ENCODE peak calls at places on chromosomes 16 and 17, in four cellular contexts. C is NCI-H82, F is NCI-H1436, Y is fibroblast of pulmonary artery. W is an unnamed sample.

GRCh38 chr16:14486520-14487303 is 143.3 kb downstream of the PARN start:
- DNase-seq in C (peak), F (peak), Y (peak), W (peak)

GRCh38 chr17:65776890-65777289 is 215.4 kb upstream of the AXIN2 start:
- DNase-seq in C (no peak), F (no peak), Y (no peak), W (no peak)

GRCh38 chr16:24102120-24102740 is 153.9 kb upstream of the CACNG3 start:
- DNase-seq in C (no peak), F (no peak), Y (no peak), W (no peak)

GRCh38 chr16:56744996-56745640 is 15.2 kb downstream of the NUP93 start:
- DNase-seq in C (no peak), F (no peak), Y (no peak), W (no peak)

GRCh38 chr16:59113009-59113408 is 378.9 kb upstream of the GOT2 start:
- DNase-seq in C (no peak), F (no peak), Y (no peak), W (no peak)

GRCh38 chr17:82648165-82648668 is at the start of gene WDR45B:
- DNase-seq in C (peak), F (peak), Y (peak), W (peak)

GRCh38 chr16:81730090-81731051 is 48.7 kb upstream of the PLCG2 start:
- DNase-seq in C (peak), F (peak), Y (peak), W (peak)

GRCh38 chr16:84795338-84796053 is 24.3 kb upstream of the CRISPLD2 start:
- DNase-seq in C (no peak), F (no peak), Y (peak), W (peak)

GRCh38 chr17:45895969-45896793 is 1.8 kb downstream of the MAPT start:
- DNase-seq in C (peak), F (peak), Y (no peak), W (no peak)

GRCh38 chr16:12796498-12796897 is 7.2 kb downstream of the CPPED1 start:
- DNase-seq in C (no peak), F (no peak), Y (no peak), W (no peak)

GRCh38 chr17:70558821-70559220 is 389.5 kb downstream of the KCNJ2 start:
- DNase-seq in C (peak), F (no peak), Y (no peak), W (no peak)

GRCh38 chr17:74532115-74532514 is 840 bp upstream of the CD300LB start:
- DNase-seq in C (peak), F (no peak), Y (no peak), W (peak)

GRCh38 chr17:43701318-43701743 is 39.6 kb upstream of the MEOX1 start:
- DNase-seq in C (no peak), F (no peak), Y (peak), W (no peak)

GRCh38 chr16:79988721-79989220 is 388.2 kb upstream of the MAF start:
- DNase-seq in C (no peak), F (no peak), Y (no peak), W (no peak)

GRCh38 chr17:56358651-56359050 is 205.4 kb downstream of the ANKFN1 start:
- DNase-seq in C (no peak), F (no peak), Y (no peak), W (no peak)

GRCh38 chr17:850828-851759 is 68.9 kb downstream of the MRM3 start:
- DNase-seq in C (no peak), F (no peak), Y (peak), W (no peak)

W was measured in ureter.